ENCODE peak calls at places on chromosomes 13 and 19, in four cellular contexts. P, L, S and I are unnamed samples.

GRCh38 chr19:13004273-13004672 is 9.0 kb downstream of the NFIX start:
- DNase-seq in P (no peak), L (no peak), S (no peak), I (no peak)

GRCh38 chr13:41645313-41645712 is 188.0 kb downstream of the RGCC start:
- DNase-seq in P (no peak), L (no peak), S (peak), I (peak)

GRCh38 chr19:28242317-28242927 is 970.5 kb downstream of the UQCRFS1 start:
- DNase-seq in P (peak), L (no peak), S (no peak), I (no peak)

GRCh38 chr13:26132756-26133155 is 80.9 kb upstream of the SHISA2 start:
- DNase-seq in P (no peak), L (no peak), S (no peak), I (no peak)

GRCh38 chr13:114032121-114032799 is 58.4 kb upstream of the C13orf46 start:
- DNase-seq in P (no peak), L (no peak), S (no peak), I (no peak)

GRCh38 chr13:44116562-44117315 is 237.0 kb downstream of the LACC1 start:
- DNase-seq in P (peak), L (no peak), S (no peak), I (no peak)

GRCh38 chr19:50167314-50167721 is 4.2 kb upstream of the IZUMO2 start:
- DNase-seq in P (no peak), L (no peak), S (no peak), I (no peak)

GRCh38 chr19:6319376-6319775 is 14.0 kb downstream of the ACER1 start:
- DNase-seq in P (no peak), L (no peak), S (no peak), I (no peak)

GRCh38 chr19:3363841-3364500 is 2.4 kb upstream of the NFIC start:
- DNase-seq in P (no peak), L (no peak), S (no peak), I (no peak)

GRCh38 chr19:3838661-3839060 is 30.2 kb downstream of the ZFR2 start:
- DNase-seq in P (no peak), L (no peak), S (no peak), I (no peak)

GRCh38 chr13:42478531-42479156 is 95.3 kb upstream of the TNFSF11 start:
- DNase-seq in P (peak), L (no peak), S (no peak), I (no peak)

GRCh38 chr13:51311271-51311670 is 28.2 kb upstream of the SERPINE3 start:
- DNase-seq in P (no peak), L (no peak), S (no peak), I (no peak)

GRCh38 chr13:45737571-45738002 is 35.5 kb downstream of the CBY2 start:
- DNase-seq in P (peak), L (no peak), S (no peak), I (no peak)

GRCh38 chr19:51025809-51026553 is 435 bp downstream of the KLK11 start:
- DNase-seq in P (no peak), L (no peak), S (no peak), I (no peak)

GRCh38 chr13:113393572-113394503 is 29.9 kb upstream of the GRTP1 start:
- DNase-seq in P (peak), L (peak), S (peak), I (no peak)

GRCh38 chr19:29663861-29664752 is 1.2 kb upstream of the PLEKHF1 start:
- DNase-seq in P (no peak), L (no peak), S (no peak), I (no peak)

DNA sequence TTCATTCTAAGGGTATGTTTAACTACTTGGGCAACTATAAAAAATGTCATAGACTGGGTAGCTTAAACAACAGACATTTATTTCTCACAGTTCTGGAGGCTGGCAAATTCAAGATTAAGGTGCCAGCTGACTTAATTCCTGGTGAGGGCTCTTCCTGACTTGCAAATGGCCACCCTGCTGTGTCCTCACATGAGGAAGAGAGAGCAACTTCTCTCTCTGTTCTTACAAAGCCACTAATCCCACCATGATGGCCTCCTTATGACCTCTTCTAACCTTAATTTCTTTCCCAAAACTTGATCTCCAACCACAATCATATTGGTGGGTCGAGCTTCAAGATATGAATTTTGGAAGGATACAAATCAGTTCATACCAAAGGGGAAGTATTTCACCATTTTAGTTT is 399.0 kb downstream of the DCT start:
- DNase-seq in P (no peak), L (no peak), S (no peak), I (no peak)
- H3K4me3 ChIP-seq in P (no peak), L (no peak), S (no peak), I (no peak)

GRCh38 chr19:45670670-45671453 is 2.8 kb downstream of the GIPR start:
- DNase-seq in P (peak), L (peak), S (peak), I (no peak)

GRCh38 chr19:45677351-45678230 is 9.6 kb downstream of the GIPR start:
- DNase-seq in P (peak), L (peak), S (peak), I (no peak)

GRCh38 chr19:45681391-45682015 is 10.2 kb downstream of the SNRPD2 start:
- DNase-seq in P (peak), L (no peak), S (peak), I (no peak)

GRCh38 chr19:45682117-45682516 is 9.6 kb downstream of the SNRPD2 start:
- DNase-seq in P (no peak), L (no peak), S (no peak), I (no peak)

GRCh38 chr19:45676851-45677263 is 8.8 kb downstream of the GIPR start:
- DNase-seq in P (peak), L (no peak), S (no peak), I (no peak)
- H3K4me3 ChIP-seq in P (peak), L (peak), S (peak), I (no peak)

DNA sequence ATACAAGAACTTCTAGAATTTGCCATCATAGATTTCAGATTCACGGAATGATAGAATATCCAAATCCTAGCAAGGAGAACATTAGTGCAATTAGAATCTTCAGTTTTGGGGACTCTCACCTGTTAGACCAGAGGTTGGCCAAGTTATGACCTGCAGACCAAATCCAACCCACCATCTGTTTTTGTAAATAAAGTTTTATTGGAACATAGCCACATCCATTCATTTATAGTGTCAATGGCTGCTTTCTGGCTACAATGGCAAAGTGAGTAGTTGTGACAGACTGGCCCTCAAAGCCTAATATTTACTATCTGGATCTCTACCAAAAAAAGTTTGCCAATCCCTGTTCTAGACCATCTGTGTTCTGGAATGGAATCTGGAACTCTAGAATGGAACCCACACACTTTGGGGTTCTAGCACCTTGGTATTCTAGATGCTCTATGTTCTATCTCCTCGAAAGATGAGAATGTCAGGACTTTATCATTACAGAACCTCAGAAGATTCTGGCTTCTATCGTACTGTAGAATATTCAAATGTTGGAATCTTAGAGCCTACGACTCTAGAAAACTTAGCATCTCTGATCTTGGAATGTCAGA is 2.5 kb downstream of the KPTN start:
- DNase-seq in P (no peak), L (no peak), S (no peak), I (no peak)
- H3K4me3 ChIP-seq in P (no peak), L (no peak), S (no peak), I (no peak)

GRCh38 chr13:109782823-109783411 is 3.5 kb downstream of the IRS2 start:
- DNase-seq in P (no peak), L (no peak), S (no peak), I (no peak)
- H3K4me3 ChIP-seq in P (no peak), L (no peak), S (no peak), I (no peak)

GRCh38 chr13:97977376-97977705 is 23.9 kb downstream of the IPO5 start:
- DNase-seq in P (no peak), L (no peak), S (no peak), I (no peak)

GRCh38 chr13:97976551-97977375 is 23.3 kb downstream of the IPO5 start:
- DNase-seq in P (peak), L (no peak), S (peak), I (no peak)

GRCh38 chr13:97979556-97979955 is 26.1 kb downstream of the IPO5 start:
- DNase-seq in P (no peak), L (no peak), S (no peak), I (no peak)

GRCh38 chr13:97977982-97978381 is 24.5 kb downstream of the IPO5 start:
- DNase-seq in P (no peak), L (no peak), S (no peak), I (no peak)

DNA sequence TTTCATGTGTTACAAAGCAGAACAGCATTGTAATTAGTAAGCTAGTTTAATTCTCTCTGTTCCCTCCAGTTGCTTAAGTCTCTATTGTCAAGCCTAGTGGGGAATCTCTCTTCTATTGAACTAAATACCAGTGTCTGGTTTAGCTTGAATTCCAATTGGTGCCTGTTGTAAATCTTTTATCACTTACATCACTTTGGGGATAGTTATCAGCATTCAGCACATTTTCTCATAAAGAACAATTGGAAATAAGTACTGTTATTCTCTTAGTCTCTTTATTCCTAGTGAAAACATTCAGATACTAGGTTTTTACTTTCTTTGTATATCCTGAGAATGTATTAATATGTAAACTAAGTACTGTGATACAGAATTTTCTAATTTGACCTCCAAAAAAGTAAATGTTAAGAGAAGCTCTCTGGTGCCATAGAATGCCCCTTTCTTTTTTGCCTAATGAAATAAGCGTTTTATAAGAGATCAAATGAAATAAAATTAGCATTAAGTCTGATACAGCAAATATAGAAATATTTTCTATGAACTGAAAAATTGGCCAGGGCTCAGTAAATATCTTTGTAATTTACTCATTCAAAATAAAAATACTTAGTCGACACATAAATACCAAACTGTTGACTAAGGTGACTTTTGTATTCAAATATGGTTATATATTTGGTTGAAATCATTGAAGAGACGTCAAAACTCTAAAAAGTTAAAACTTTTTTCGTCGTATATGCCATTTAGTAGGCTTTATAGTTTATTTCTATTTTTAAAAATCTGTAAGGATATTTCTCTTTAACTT is 25.4 kb downstream of the IPO5 start:
- DNase-seq in P (no peak), L (no peak), S (no peak), I (no peak)
- H3K4me3 ChIP-seq in P (peak), L (peak), S (no peak), I (peak)

DNA sequence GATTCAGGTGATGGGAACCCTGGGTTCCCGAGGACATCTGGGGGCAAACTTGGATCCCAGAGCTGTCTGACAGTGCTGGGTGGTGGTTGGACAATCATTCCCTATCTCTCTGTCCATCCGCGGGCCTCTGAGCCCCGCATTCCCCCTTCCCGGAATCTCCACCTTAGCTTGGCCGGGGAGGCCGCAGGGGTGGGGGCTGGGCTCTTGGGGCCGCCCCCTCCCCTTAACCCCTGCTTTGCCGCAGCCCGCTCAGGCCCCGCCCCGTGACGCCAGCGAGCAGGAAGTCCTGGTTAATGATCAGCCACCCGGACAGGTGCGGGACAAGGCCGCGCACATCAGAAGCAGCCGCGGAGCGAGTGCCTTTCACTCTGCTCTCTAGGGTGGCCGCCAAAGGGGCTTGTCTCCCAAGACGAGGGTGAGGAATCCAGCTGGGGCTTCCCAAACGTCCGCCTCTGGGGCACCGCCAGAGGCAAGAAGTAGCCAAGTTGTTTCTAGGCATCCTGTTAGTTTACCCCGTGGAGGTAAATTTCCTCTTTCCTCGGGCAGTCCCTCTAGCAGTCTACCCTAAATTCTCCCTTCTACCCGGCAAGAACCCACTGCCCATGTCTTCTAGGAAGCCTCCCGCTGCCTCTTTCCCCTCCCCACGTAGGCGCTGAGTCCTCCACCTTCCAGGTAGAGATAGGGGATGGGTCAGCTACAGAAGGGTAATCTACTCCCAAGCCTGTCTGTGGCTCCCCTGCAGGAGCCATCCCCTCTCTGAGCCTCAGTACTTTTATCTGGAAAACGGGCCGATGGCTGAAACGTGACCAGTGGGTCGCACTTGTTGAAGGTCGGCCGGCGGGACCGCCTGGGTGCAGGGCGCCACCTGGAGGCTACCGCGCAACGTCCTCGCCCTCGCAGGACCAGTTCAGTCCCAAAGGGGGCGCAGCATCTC is 3.0 kb downstream of the IRF2BP1 start:
- DNase-seq in P (peak), L (peak), S (peak), I (peak)
- H3K4me3 ChIP-seq in P (peak), L (peak), S (peak), I (peak)

GRCh38 chr19:52687658-52688057 is 47.2 kb downstream of the ZNF611 start:
- DNase-seq in P (no peak), L (no peak), S (no peak), I (no peak)

GRCh38 chr19:52690395-52691214 is 44.2 kb downstream of the ZNF611 start:
- DNase-seq in P (peak), L (peak), S (peak), I (peak)

GRCh38 chr19:52689804-52690394 is 44.9 kb downstream of the ZNF611 start:
- DNase-seq in P (no peak), L (no peak), S (peak), I (no peak)

GRCh38 chr19:52685811-52686210 is 47.7 kb upstream of the ZNF83 start:
- DNase-seq in P (no peak), L (no peak), S (no peak), I (no peak)

GRCh38 chr19:52688335-52688734 is 46.5 kb downstream of the ZNF611 start:
- DNase-seq in P (no peak), L (no peak), S (no peak), I (no peak)
- H3K4me3 ChIP-seq in P (no peak), L (peak), S (no peak), I (no peak)

DNA sequence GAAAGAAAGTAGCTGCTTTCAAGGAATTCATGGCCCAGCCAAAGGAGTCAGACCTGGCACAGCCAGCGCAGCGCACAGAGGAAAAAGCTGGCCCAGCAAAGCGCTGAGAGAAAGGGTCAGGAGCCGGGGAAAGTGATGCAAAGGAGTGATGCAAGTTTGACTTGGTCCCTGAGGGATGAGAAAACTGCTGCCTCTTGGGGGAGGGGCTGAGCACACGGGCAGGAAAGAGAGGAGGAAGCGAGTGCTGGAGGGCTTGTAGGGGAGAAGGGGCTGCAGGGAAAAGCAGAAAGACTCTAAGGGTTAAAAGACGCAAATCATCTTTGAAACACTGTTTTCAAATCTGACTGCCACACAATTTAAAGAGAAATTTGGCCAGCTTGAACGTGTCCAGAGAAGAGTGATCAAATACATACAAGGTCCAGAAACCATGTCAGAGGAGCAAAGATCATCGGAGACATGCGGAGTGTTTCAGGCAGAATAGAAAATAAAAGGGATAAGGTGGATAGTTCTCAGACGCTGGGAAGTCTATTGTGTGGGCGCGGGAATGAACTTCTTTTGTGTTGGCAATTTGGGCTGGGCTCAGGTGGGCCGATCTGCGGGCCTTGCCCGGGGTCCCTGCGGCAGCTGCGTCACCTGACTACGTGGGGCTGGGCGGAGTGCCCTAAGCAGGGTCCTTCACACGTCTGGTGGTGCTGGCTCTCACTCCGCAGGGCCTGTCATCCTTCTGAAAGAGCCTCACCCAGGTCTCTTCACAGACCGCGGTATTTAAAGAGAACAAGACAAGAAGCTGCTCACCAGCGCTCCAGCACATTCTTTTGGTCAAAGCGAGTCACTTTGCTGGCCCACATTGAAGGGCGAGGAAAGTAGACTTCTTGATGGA is 18.1 kb downstream of the N4BP2L1 start:
- DNase-seq in P (no peak), L (no peak), S (no peak), I (peak)
- H3K4me3 ChIP-seq in P (no peak), L (no peak), S (no peak), I (peak)

GRCh38 chr19:861756-862528 is 2.5 kb downstream of the CFD start:
- DNase-seq in P (peak), L (no peak), S (peak), I (no peak)
- H3K4me3 ChIP-seq in P (no peak), L (no peak), S (no peak), I (no peak)

GRCh38 chr19:39445258-39446071 is at the start of gene SUPT5H:
- DNase-seq in P (peak), L (peak), S (peak), I (peak)

GRCh38 chr19:39449116-39449797 is 3.9 kb downstream of the SUPT5H start:
- DNase-seq in P (peak), L (no peak), S (no peak), I (no peak)

GRCh38 chr19:39444598-39445257 is 654 bp upstream of the SUPT5H start:
- DNase-seq in P (no peak), L (no peak), S (no peak), I (no peak)

GRCh38 chr19:39446365-39447084 is 1.1 kb downstream of the SUPT5H start:
- DNase-seq in P (no peak), L (no peak), S (no peak), I (no peak)

GRCh38 chr19:39448271-39448670 is 2.9 kb downstream of the SUPT5H start:
- DNase-seq in P (peak), L (no peak), S (no peak), I (no peak)
- H3K4me3 ChIP-seq in P (peak), L (peak), S (no peak), I (no peak)